ENCODE peak calls at places on chromosomes 4 and X, in four cellular contexts. K, N, Q and E are unnamed samples.

GRCh38 chr4:100823066-100823992 is 305.5 kb upstream of the EMCN start:
- DNase-seq in K (peak), N (no peak), Q (no peak), E (no peak)

GRCh38 chr4:61462451-61463326 is 262.6 kb downstream of the ADGRL3 start:
- DNase-seq in Q (no peak), K (no peak), N (no peak), E (no peak)

GRCh38 chr4:34861661-34862060 is 1382.7 kb downstream of the ARAP2 start:
- DNase-seq in N (no peak), K (no peak), Q (no peak), E (no peak)

GRCh38 chr4:178941975-178942374 is 1499.7 kb upstream of the AGA start:
- DNase-seq in K (no peak), Q (no peak), N (no peak), E (no peak)

GRCh38 chrX:35787867-35788266 is 10.3 kb upstream of the MAGEB16 start:
- DNase-seq in Q (no peak), N (no peak), K (no peak), E (no peak)

GRCh38 chr4:41022116-41022515 is 192.2 kb downstream of the APBB2 start:
- DNase-seq in Q (no peak), K (no peak), N (no peak), E (no peak)

GRCh38 chr4:106587558-106587957 is 219.0 kb upstream of the GIMD1 start:
- DNase-seq in Q (no peak), K (no peak), N (no peak), E (no peak)

GRCh38 chrX:42143866-42144592 is 220.7 kb upstream of the CASK start:
- DNase-seq in N (no peak), Q (no peak), K (no peak), E (no peak)

GRCh38 chrX:48958635-48959094 is 1.3 kb upstream of the OTUD5 start:
- DNase-seq in Q (peak), K (no peak), N (no peak), E (no peak)

GRCh38 chrX:47187106-47187677 is 6.4 kb upstream of the UBA1 start:
- DNase-seq in Q (no peak), N (no peak), K (no peak), E (no peak)

GRCh38 chrX:2457289-2458133 is 43.3 kb downstream of the DHRSX start:
- DNase-seq in Q (no peak), N (no peak), K (peak), E (no peak)
- TF ChIP-seq POLR2AphosphoS5 in Q (no peak), N (no peak), K (no peak), E (no peak)

DNA sequence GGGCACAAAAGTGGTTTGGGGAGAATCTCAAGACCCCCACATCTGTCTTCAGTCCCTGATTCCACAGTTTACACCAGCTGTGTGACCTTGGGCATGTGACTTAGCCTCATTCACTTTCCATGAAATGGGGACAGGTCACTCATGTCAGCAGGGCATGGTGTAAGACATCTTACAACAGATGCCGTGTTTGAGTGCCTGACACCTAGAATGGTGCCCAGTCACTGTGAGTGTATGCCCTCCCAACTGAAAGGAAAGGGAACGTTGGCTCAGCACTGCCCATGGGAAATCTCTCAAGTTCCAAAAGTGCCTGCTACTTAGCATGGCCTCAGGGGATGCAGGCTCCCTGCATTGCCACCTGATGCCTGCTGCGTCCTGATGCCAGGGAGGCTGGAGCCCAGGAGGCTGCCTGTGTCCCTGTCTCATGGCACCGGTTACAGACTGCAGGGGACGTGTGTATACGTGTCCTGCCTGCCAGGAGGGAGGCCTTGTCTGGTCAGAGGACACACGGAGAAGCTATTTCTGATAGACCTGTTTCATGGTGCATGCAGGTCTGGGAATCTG is 32.2 kb downstream of the RNF4 start:
- DNase-seq in N (no peak), K (no peak), Q (no peak), E (no peak)
- TF ChIP-seq POLR2AphosphoS5 in N (no peak), K (no peak), Q (no peak), E (peak)

DNA sequence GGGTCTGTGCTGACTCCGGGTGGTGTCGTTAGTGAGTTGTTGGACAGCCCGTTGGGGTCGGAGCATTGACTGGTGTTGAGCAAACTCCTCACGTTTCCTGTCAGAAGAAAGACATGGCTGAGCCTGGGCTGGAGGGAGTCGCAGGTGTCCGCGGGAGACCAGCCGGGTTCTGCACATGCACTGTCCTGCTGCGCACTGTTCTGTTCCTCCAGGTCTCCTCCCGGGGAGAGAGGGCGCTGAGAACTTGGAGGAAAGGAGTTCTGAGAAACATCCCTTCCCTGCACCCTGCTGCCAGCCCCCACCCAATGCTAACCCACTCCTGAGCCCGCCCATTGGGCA is 1.1 kb downstream of the ZNF141 start:
- DNase-seq in N (no peak), K (no peak), Q (peak), E (no peak)
- TF ChIP-seq POLR2AphosphoS5 in N (no peak), K (no peak), Q (no peak), E (no peak)

GRCh38 chrX:18874560-18875255 is 109.2 kb downstream of the PHKA2 start:
- DNase-seq in Q (no peak), K (no peak), N (no peak), E (no peak)

GRCh38 chrX:18873836-18874235 is 110.1 kb downstream of the PHKA2 start:
- DNase-seq in K (no peak), N (no peak), Q (no peak), E (no peak)

GRCh38 chrX:18879144-18879543 is 104.8 kb downstream of the PHKA2 start:
- DNase-seq in K (no peak), Q (no peak), N (no peak), E (no peak)

GRCh38 chrX:18875256-18875878 is 108.5 kb downstream of the PHKA2 start:
- DNase-seq in K (no peak), Q (no peak), N (no peak), E (no peak)

DNA sequence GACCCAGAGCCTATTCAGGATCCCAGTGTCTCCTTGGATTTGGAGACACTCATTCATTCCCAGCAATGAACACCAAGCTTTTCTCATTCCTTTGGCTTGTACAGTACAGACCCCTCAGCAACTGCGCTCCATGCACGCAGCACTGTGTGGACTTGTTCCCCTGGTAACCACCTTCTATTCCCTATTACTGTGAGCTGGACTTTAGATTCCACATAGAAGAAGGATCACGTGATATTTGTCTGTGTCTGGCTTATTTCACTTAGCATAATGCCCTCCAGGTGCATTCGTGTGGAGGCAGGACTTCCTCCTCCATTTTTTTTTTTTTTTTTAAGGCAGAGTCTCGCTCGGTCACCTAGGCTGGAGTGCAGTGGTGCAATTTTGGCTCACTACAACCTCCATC is 106.4 kb downstream of the PHKA2 start:
- DNase-seq in K (no peak), Q (no peak), N (no peak), E (no peak)
- TF ChIP-seq POLR2AphosphoS5 in K (no peak), Q (no peak), N (no peak), E (no peak)

DNA sequence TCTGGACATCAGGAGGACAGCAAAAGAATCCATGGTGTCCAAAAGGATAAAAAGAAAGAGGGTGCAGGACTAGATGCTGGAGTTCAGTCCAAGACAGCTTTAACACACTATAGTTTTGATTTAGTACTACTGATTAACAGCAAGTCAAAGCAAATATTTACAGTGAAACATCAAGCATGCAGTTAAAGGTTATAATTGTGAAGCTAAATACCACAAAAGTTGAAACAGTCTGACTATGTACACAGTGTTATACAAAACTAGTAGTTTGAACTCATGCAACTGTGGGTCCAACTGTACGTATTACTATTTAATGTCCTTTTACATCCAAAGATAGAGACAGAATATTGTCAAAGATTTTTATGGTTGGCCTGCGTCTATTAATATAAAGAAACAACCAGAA is 57.6 kb downstream of the CHIC2 start:
- DNase-seq in Q (no peak), N (no peak), K (no peak), E (no peak)
- TF ChIP-seq POLR2AphosphoS5 in Q (no peak), N (no peak), K (no peak), E (no peak)

GRCh38 chr4:171118091-171118490 is 695.1 kb upstream of the GALNTL6 start:
- DNase-seq in K (no peak), N (no peak), Q (no peak), E (no peak)
- TF ChIP-seq POLR2AphosphoS5 in K (no peak), N (no peak), Q (no peak), E (no peak)

GRCh38 chr4:1351854-1352633 is 5.0 kb downstream of the UVSSA start:
- DNase-seq in N (peak), Q (peak), K (peak), E (peak)
- TF ChIP-seq POLR2AphosphoS5 in N (no peak), Q (no peak), K (no peak), E (no peak)